ENCODE peak calls at places on chromosomes 7 and 10, in five cellular contexts. X is OCI-LY7, D is hepatocyte, Q is IMR-90, G is left ventricle myocardium inferior. W is an unnamed sample.

GRCh38 chr10:123578721-123579120 is 87.4 kb upstream of the GPR26 start:
- DNase-seq in D (no peak), G (no peak), Q (no peak), X (no peak), W (no peak)

GRCh38 chr7:40329601-40330153 is 194.9 kb downstream of the SUGCT start:
- DNase-seq in Q (peak), G (no peak), X (peak), D (peak), W (peak)

GRCh38 chr10:122617476-122618270 is 57.1 kb downstream of the DMBT1 start:
- DNase-seq in Q (no peak), G (no peak), X (no peak), D (no peak), W (no peak)

GRCh38 chr7:15845868-15846267 is 159.4 kb upstream of the MEOX2 start:
- DNase-seq in D (no peak), X (no peak), G (no peak), Q (no peak), W (no peak)

GRCh38 chr7:12769464-12769863 is 82.0 kb downstream of the ARL4A start:
- DNase-seq in D (no peak), X (no peak), G (no peak), Q (peak), W (no peak)

GRCh38 chr10:127740596-127740995 is 3.6 kb downstream of the FOXI2 start:
- DNase-seq in G (no peak), Q (no peak), D (peak), X (no peak), W (no peak)

GRCh38 chr7:106041140-106041717 is 70.9 kb downstream of the SYPL1 start:
- DNase-seq in X (peak), D (peak), G (no peak), Q (peak), W (peak)

GRCh38 chr7:3753868-3754267 is 452.8 kb downstream of the SDK1 start:
- DNase-seq in Q (no peak), G (no peak), X (no peak), D (no peak), W (no peak)

GRCh38 chr10:93496322-93497041 is at the start of gene CEP55:
- DNase-seq in X (peak), D (peak), G (peak), Q (peak), W (peak)

GRCh38 chr7:71633571-71634008 is 501.6 kb downstream of the GALNT17 start:
- DNase-seq in D (peak), G (no peak), X (no peak), Q (peak), W (no peak)

GRCh38 chr10:26931223-26931622 is 70.5 kb upstream of the ABI1 start:
- DNase-seq in X (no peak), Q (no peak), D (peak), G (peak), W (no peak)

GRCh38 chr7:151247611-151248176 is 800 bp downstream of the SMARCD3 start:
- DNase-seq in D (no peak), G (no peak), X (no peak), Q (no peak), W (no peak)

GRCh38 chr7:131608112-131608498 is 51.7 kb upstream of the PODXL start:
- DNase-seq in D (no peak), G (no peak), X (no peak), Q (no peak), W (no peak)

GRCh38 chr10:58942724-58943123 is 233.7 kb upstream of the PHYHIPL start:
- DNase-seq in X (no peak), D (no peak), G (no peak), Q (no peak), W (no peak)

GRCh38 chr10:34702093-34702952 is 112.8 kb downstream of the PARD3 start:
- DNase-seq in Q (no peak), X (no peak), G (no peak), D (no peak), W (no peak)

GRCh38 chr10:119189811-119190282 is 11.2 kb upstream of the PRDX3 start:
- DNase-seq in Q (peak), G (no peak), D (no peak), X (no peak), W (peak)

GRCh38 chr10:67697646-67698245 is 1.8 kb upstream of the CTNNA3 start:
- DNase-seq in Q (peak), G (no peak), X (peak), D (peak), W (peak)

GRCh38 chr7:152522551-152522950 is 86.7 kb upstream of the KMT2C start:
- DNase-seq in X (no peak), D (no peak), Q (no peak), G (peak), W (no peak)

GRCh38 chr7:130732980-130733865 is 784 bp downstream of the KLF14 start:
- DNase-seq in G (peak), D (peak), X (no peak), Q (peak), W (peak)

GRCh38 chr10:132350946-132351345 is 19.0 kb downstream of the LRRC27 start:
- DNase-seq in D (no peak), X (no peak), Q (no peak), G (no peak), W (no peak)

GRCh38 chr7:55439627-55440026 is 74.5 kb downstream of the LANCL2 start:
- DNase-seq in D (no peak), X (no peak), Q (peak), G (no peak), W (no peak)

GRCh38 chr7:33012364-33012763 is 50.2 kb downstream of the NT5C3A start:
- DNase-seq in X (no peak), G (no peak), D (no peak), Q (no peak), W (no peak)

GRCh38 chr10:71143170-71143569 is 69.2 kb upstream of the UNC5B start:
- DNase-seq in Q (no peak), X (no peak), G (peak), D (no peak), W (no peak)

GRCh38 chr10:97612386-97612785 is 20.9 kb downstream of the MORN4 start:
- DNase-seq in D (peak), G (no peak), Q (peak), X (peak), W (peak)

GRCh38 chr10:115604627-115605026 is 511.5 kb downstream of the ATRNL1 start:
- DNase-seq in D (no peak), G (no peak), X (no peak), Q (no peak), W (no peak)

GRCh38 chr7:70694357-70694908 is 437.5 kb upstream of the GALNT17 start:
- DNase-seq in Q (peak), G (peak), X (peak), D (peak), W (peak)

GRCh38 chr7:32890010-32890552 is 1.5 kb downstream of the KBTBD2 start:
- DNase-seq in G (no peak), D (peak), Q (peak), X (peak), W (peak)

GRCh38 chr10:97336942-97337719 is 2.6 kb upstream of the FRAT2 start:
- DNase-seq in X (no peak), G (no peak), D (peak), Q (no peak), W (no peak)

GRCh38 chr10:7527468-7527867 is 116.6 kb upstream of the SFMBT2 start:
- DNase-seq in G (no peak), X (no peak), D (no peak), Q (no peak), W (no peak)

GRCh38 chr10:15784662-15785300 is 65.1 kb upstream of the ITGA8 start:
- DNase-seq in D (no peak), G (no peak), Q (peak), X (no peak), W (no peak)

GRCh38 chr7:50727072-50727471 is 55.6 kb downstream of the GRB10 start:
- DNase-seq in D (no peak), Q (peak), G (no peak), X (no peak), W (no peak)

GRCh38 chr7:44580945-44581344 is 1.1 kb downstream of the TMED4 start:
- DNase-seq in X (no peak), Q (no peak), D (peak), G (no peak), W (no peak)

GRCh38 chr7:513521-514166 is 6.0 kb downstream of the PDGFA start:
- DNase-seq in X (no peak), Q (peak), D (no peak), G (no peak), W (no peak)

GRCh38 chr7:36393826-36394225 is 4.2 kb downstream of the ANLN start:
- DNase-seq in Q (no peak), X (peak), G (no peak), D (no peak), W (no peak)

GRCh38 chr7:68692511-68692910 is 905.8 kb upstream of the AUTS2 start:
- DNase-seq in X (no peak), G (no peak), Q (no peak), D (no peak), W (no peak)

GRCh38 chr10:64773357-64773756 is 1252.2 kb downstream of the REEP3 start:
- DNase-seq in G (no peak), Q (no peak), D (no peak), X (no peak), W (no peak)

GRCh38 chr7:33831389-33832118 is 73.8 kb upstream of the BMPER start:
- DNase-seq in X (no peak), G (peak), D (no peak), Q (no peak), W (no peak)

GRCh38 chr10:103448751-103449150 is 3.4 kb downstream of the CALHM2 start:
- DNase-seq in X (no peak), G (peak), Q (peak), D (no peak), W (no peak)

GRCh38 chr7:50508471-50508943 is 56.7 kb downstream of the DDC start:
- DNase-seq in X (no peak), G (no peak), Q (no peak), D (no peak), W (no peak)

GRCh38 chr7:98774893-98775292 is 94.9 kb downstream of the TMEM130 start:
- DNase-seq in X (no peak), D (no peak), G (no peak), Q (no peak), W (no peak)

GRCh38 chr7:98772242-98772603 is 97.6 kb downstream of the TMEM130 start:
- DNase-seq in Q (no peak), X (no peak), G (no peak), D (no peak), W (no peak)

GRCh38 chr7:98777051-98777450 is 92.8 kb downstream of the TMEM130 start:
- DNase-seq in X (no peak), G (no peak), Q (no peak), D (no peak), W (no peak)

DNA sequence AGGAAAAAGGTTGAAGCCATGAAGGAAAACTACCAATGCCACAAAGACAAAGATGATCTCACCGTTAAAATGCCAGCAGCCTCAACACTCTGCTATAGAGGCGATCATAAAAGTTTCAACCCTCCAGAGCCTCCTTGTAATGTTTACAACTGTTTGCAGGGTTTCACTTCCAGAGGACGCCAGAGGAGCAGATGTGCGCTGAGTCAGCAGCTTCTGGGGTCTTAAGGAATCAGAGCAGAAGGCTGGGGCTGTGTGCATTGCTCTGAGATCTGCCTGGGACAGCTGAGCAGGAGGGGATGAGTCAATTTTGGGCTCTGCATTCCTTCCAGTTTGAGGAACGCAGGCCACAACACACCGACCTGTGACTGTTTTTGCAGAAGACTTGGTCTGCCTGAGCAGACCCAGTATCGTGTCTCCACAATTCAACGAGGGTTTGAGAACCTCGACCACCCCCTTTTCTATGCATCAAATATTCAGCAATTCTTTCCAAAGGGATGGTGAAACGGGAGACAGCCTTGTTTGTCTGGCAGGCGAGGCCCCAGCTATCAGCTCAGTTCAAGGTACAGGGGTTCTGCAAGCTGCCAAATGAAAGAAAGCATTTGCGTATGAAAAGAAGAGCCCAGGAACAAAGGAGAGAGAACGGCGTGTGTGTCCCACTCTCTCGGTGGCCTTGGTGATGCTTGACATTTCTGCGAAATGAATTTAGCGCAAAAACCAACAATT is 98.1 kb downstream of the TMEM130 start:
- DNase-seq in D (peak), Q (peak), X (peak), G (peak), W (peak)
- H3K4me3 ChIP-seq in D (no peak), Q (no peak), X (no peak), G (no peak), W (no peak)

DNA sequence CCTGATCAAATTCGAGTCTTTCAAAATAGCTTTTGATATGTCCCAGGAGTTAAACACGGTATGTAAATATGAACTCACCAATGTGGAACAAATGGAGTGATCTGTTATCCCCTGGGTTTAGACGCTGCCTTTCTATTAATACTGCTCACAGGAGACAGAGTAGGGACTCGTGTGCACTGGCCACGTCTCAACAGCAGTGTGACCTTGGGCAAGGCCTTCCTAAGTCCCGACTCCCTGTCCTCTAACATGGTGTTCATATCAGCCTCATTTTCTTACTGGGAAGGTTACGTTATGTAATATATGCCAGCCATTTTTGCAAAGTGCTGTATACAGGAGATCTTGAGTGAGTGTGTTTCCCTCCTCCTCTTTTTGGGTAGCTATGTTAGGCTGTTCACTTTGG is 1.8 kb downstream of the WDR37 start:
- DNase-seq in G (no peak), Q (no peak), D (no peak), X (no peak), W (no peak)
- H3K4me3 ChIP-seq in G (peak), Q (no peak), D (no peak), X (peak), W (no peak)

GRCh38 chr10:51006686-51007085 is 67.6 kb upstream of the PRKG1 start:
- DNase-seq in G (no peak), D (no peak), X (no peak), Q (no peak), W (no peak)
- H3K4me3 ChIP-seq in G (no peak), D (no peak), X (no peak), Q (no peak), W (no peak)

DNA sequence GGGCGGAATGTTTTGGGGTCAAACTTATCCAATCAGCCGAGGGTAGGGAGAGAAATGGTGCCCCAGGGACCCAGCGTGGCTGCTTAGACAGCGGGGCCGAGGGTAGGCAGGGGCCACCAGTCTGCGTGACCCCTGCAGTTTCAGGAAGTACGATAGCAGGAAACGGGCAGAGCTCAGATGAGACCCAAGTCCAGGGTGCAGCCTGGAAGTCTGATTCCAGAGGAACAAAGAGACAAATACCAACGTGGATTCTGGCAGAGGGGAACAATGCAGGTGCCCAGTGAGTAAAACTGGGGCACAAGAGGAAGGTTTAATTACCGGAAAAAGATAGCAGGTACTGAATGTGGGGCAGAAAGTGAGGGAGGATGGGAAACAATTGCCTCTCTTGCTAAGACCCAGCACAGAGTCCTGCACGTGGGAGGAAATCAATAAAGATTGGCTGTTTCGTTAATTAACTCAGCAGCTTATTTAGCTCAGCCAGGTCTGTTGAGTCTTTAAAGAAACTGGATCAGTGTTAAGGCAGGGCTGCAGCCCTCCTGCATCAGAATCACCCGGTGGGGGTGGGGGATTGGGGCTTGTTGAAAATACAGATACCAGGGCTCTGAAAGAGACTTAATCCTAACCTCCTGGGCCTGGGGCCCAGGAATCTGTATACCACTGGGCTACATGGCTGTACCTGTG is 50.4 kb upstream of the NFE2L3 start:
- DNase-seq in G (no peak), Q (no peak), X (peak), D (no peak), W (no peak)
- H3K4me3 ChIP-seq in G (no peak), Q (no peak), X (peak), D (no peak), W (no peak)

GRCh38 chr7:100166317-100166940 is 2.0 kb downstream of the GAL3ST4 start:
- DNase-seq in G (no peak), D (no peak), Q (no peak), X (no peak), W (no peak)

GRCh38 chr7:100170111-100170897 is 1.9 kb upstream of the GAL3ST4 start:
- DNase-seq in Q (no peak), G (no peak), D (no peak), X (no peak), W (no peak)

GRCh38 chr7:100166966-100167911 is 1.2 kb downstream of the GAL3ST4 start:
- DNase-seq in Q (no peak), D (no peak), X (no peak), G (no peak), W (no peak)

GRCh38 chr7:100169147-100169850 is 882 bp upstream of the GAL3ST4 start:
- DNase-seq in G (no peak), X (peak), Q (no peak), D (no peak), W (no peak)

DNA sequence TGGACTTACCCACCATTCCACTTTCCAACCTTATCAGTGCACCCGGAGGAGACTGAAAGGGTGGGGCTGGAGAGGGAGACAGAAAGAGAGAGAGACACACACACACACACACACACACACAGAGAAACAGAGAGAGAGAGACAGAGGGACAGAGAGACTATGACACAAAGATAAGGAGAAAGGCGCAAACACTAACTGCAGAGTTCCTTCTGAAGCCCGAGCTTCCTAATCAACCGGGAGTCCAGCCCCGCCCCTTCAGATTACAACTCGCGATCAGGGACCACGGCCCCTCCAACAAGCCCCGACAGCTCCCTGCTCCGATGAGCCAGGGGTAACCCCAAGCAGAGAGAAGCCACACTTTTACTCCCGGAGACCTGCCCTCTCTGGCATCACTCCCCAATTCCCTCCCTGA is 499 bp downstream of the GAL3ST4 start:
- DNase-seq in D (peak), Q (no peak), X (no peak), G (no peak), W (no peak)
- H3K4me3 ChIP-seq in D (no peak), Q (peak), X (no peak), G (peak), W (no peak)

GRCh38 chr7:24334012-24334411 is 50.0 kb downstream of the NPY start:
- DNase-seq in D (no peak), Q (no peak), X (no peak), G (no peak), W (no peak)

GRCh38 chr7:24337180-24337579 is 53.2 kb downstream of the NPY start:
- DNase-seq in G (no peak), X (no peak), D (no peak), Q (no peak), W (no peak)

GRCh38 chr7:24339575-24339974 is 55.6 kb downstream of the NPY start:
- DNase-seq in Q (no peak), D (no peak), X (no peak), G (no peak), W (no peak)

GRCh38 chr7:24334627-24335026 is 50.6 kb downstream of the NPY start:
- DNase-seq in Q (no peak), D (no peak), G (no peak), X (no peak), W (no peak)

DNA sequence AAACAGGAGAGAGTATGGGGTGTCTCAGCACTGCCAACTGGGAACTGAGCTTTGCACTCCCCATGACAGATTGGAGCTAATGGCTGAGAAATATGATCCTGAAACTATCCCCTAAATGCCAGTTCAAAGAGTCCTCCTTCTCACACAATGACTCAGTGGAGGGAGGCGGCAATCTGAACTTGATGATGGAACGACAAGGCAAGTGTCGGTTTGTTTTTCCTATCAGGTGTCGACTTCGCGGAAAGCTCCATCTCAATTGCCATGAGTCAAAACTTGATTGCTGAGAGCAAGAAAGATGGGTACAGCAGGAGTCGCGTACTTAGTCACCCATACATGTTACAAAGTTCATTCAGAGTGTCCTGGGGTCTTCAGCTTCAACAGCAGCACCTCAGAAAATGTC is 52.5 kb downstream of the NPY start:
- DNase-seq in Q (no peak), D (peak), G (no peak), X (no peak), W (no peak)
- H3K4me3 ChIP-seq in Q (no peak), D (no peak), G (no peak), X (no peak), W (no peak)

GRCh38 chr7:136087881-136088280 is 110.7 kb upstream of the MTPN start:
- DNase-seq in Q (no peak), G (no peak), X (no peak), D (no peak), W (no peak)
- H3K4me3 ChIP-seq in Q (no peak), G (no peak), X (no peak), D (no peak), W (no peak)

W was measured in MM.1S.